ENCODE peak calls at places on chromosomes 1 and 21, in seven cellular contexts. B, G, X, M, A, Q and D are unnamed samples.

GRCh38 chr1:68232354-68233148 is at the start of gene WLS:
- DNase-seq in B (peak), G (peak), X (peak), M (peak), A (no peak), Q (peak), D (no peak)

GRCh38 chr1:212669102-212669501 is 30.5 kb downstream of the BATF3 start:
- DNase-seq in B (no peak), G (no peak), X (peak), M (no peak), A (peak), Q (peak), D (no peak)

GRCh38 chr1:182599339-182599738 is 4.8 kb downstream of the RGS16 start:
- DNase-seq in B (no peak), G (no peak), X (no peak), M (no peak), A (peak), Q (no peak), D (no peak)

GRCh38 chr21:36388835-36389234 is 3.6 kb downstream of the CHAF1B start:
- DNase-seq in B (no peak), G (peak), X (peak), M (no peak), A (no peak), Q (peak), D (no peak)

GRCh38 chr1:228335406-228336307 is 71.0 kb downstream of the TRIM11 start:
- DNase-seq in B (no peak), G (no peak), X (no peak), M (peak), A (no peak), Q (no peak), D (no peak)

GRCh38 chr1:182278144-182279054 is 113.2 kb downstream of the GLUL start:
- DNase-seq in B (no peak), G (no peak), X (no peak), M (no peak), A (no peak), Q (no peak), D (no peak)

GRCh38 chr1:153614906-153615305 is 1.2 kb downstream of the S100A14 start:
- DNase-seq in B (no peak), G (no peak), X (no peak), M (no peak), A (no peak), Q (no peak), D (no peak)

GRCh38 chr1:41322835-41323234 is 38.4 kb upstream of the FOXO6 start:
- DNase-seq in B (no peak), G (no peak), X (no peak), M (peak), A (peak), Q (no peak), D (peak)

GRCh38 chr21:32172106-32172505 is 106.7 kb downstream of the MIS18A start:
- DNase-seq in B (no peak), G (no peak), X (no peak), M (no peak), A (no peak), Q (no peak), D (no peak)

GRCh38 chr1:58749646-58750045 is 34.2 kb downstream of the JUN start:
- DNase-seq in B (no peak), G (no peak), X (no peak), M (no peak), A (no peak), Q (no peak), D (no peak)

GRCh38 chr1:54475357-54476230 is 69.4 kb upstream of the SSBP3 start:
- DNase-seq in B (no peak), G (no peak), X (no peak), M (no peak), A (no peak), Q (no peak), D (no peak)

GRCh38 chr21:34639882-34640788 is 25.2 kb upstream of the RCAN1 start:
- DNase-seq in B (no peak), G (no peak), X (no peak), M (no peak), A (no peak), Q (peak), D (no peak)

GRCh38 chr1:59453297-59453970 is 156.5 kb downstream of the FGGY start:
- DNase-seq in B (no peak), G (peak), X (no peak), M (no peak), A (peak), Q (peak), D (no peak)

GRCh38 chr1:39142394-39143060 is 62.0 kb upstream of the MACF1 start:
- DNase-seq in B (no peak), G (peak), X (no peak), M (no peak), A (no peak), Q (no peak), D (no peak)

GRCh38 chr21:18384771-18385170 is 18.8 kb downstream of the TMPRSS15 start:
- DNase-seq in B (no peak), G (peak), X (peak), M (no peak), A (peak), Q (no peak), D (no peak)

GRCh38 chr1:225462714-225463574 is 35.1 kb upstream of the LBR start:
- DNase-seq in B (no peak), G (no peak), X (no peak), M (no peak), A (no peak), Q (no peak), D (no peak)

GRCh38 chr1:55579332-55579996 is 364.3 kb upstream of the USP24 start:
- DNase-seq in B (no peak), G (no peak), X (no peak), M (no peak), A (no peak), Q (no peak), D (no peak)

GRCh38 chr21:31132574-31133242 is 94.4 kb upstream of the KRTAP19-8 start:
- DNase-seq in B (no peak), G (no peak), X (peak), M (peak), A (peak), Q (peak), D (no peak)

GRCh38 chr1:23916209-23917131 is 3.3 kb upstream of the CNR2 start:
- DNase-seq in B (peak), G (peak), X (peak), M (peak), A (peak), Q (peak), D (peak)

GRCh38 chr1:162197041-162197511 is 127.6 kb downstream of the NOS1AP start:
- DNase-seq in B (no peak), G (no peak), X (no peak), M (no peak), A (no peak), Q (no peak), D (no peak)

GRCh38 chr1:156056326-156056849 is 1.8 kb downstream of the LAMTOR2 start:
- DNase-seq in B (no peak), G (no peak), X (no peak), M (no peak), A (peak), Q (no peak), D (no peak)

GRCh38 chr1:119968068-119968492 is 71.8 kb upstream of the ADAM30 start:
- DNase-seq in B (no peak), G (peak), X (peak), M (peak), A (peak), Q (peak), D (no peak)

GRCh38 chr1:41806472-41807155 is 112.1 kb downstream of the HIVEP3 start:
- DNase-seq in B (no peak), G (no peak), X (no peak), M (no peak), A (peak), Q (no peak), D (no peak)

GRCh38 chr1:220808501-220809186 is 21.9 kb downstream of the MTARC1 start:
- DNase-seq in B (no peak), G (no peak), X (no peak), M (no peak), A (no peak), Q (no peak), D (no peak)

GRCh38 chr1:35379317-35380000 is 111.0 kb downstream of the ZMYM4 start:
- DNase-seq in B (no peak), G (no peak), X (no peak), M (no peak), A (no peak), Q (no peak), D (no peak)

GRCh38 chr1:67148516-67149178 is 13.9 kb upstream of the C1orf141 start:
- DNase-seq in B (no peak), G (no peak), X (peak), M (no peak), A (no peak), Q (no peak), D (no peak)

DNA sequence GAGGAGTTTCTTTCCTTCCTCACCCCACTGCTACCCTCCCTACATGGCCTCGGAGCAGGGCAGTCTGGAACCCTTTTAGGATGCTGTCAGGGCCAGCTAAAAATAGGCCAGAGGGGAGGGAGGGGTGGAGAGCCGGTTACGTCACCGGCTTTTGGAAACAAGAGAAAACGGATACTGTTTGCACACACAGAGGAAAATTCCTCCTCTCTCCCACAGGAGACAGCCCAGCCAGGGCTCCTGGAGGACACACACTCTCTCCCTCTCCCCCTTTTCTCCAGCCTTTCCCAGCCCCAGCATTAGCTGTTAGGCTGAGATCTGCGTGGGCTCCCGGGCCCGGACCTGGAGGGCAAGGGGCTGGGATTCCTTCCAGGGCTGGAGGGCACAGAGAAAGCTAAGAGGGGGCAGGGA is 20.0 kb upstream of the ALDH4A1 start:
- DNase-seq in B (no peak), G (peak), X (peak), M (peak), A (peak), Q (peak), D (no peak)
- H3K4me3 ChIP-seq in B (no peak), G (no peak), X (no peak), M (no peak), A (no peak), Q (no peak), D (no peak)

GRCh38 chr1:82446955-82447354 is 646.2 kb downstream of the ADGRL2 start:
- DNase-seq in B (no peak), G (no peak), X (no peak), M (no peak), A (no peak), Q (no peak), D (no peak)
- H3K4me3 ChIP-seq in B (no peak), G (no peak), X (no peak), M (no peak), A (no peak), Q (no peak), D (no peak)

GRCh38 chr1:207883660-207884245 is 27.2 kb downstream of the CD34 start:
- DNase-seq in B (no peak), G (no peak), X (no peak), M (no peak), A (no peak), Q (no peak), D (no peak)
- H3K4me3 ChIP-seq in B (no peak), G (no peak), X (no peak), M (no peak), A (no peak), Q (no peak), D (no peak)

GRCh38 chr1:112852934-112853333 is 103.1 kb downstream of the SLC16A1 start:
- DNase-seq in B (no peak), G (no peak), X (no peak), M (no peak), A (no peak), Q (no peak), D (no peak)

GRCh38 chr1:112849967-112850641 is 105.9 kb downstream of the SLC16A1 start:
- DNase-seq in B (no peak), G (no peak), X (no peak), M (no peak), A (peak), Q (no peak), D (no peak)

GRCh38 chr1:112849425-112849966 is 106.5 kb downstream of the SLC16A1 start:
- DNase-seq in B (no peak), G (no peak), X (peak), M (peak), A (peak), Q (peak), D (no peak)

GRCh38 chr1:112852276-112852675 is 103.7 kb downstream of the SLC16A1 start:
- DNase-seq in B (no peak), G (no peak), X (no peak), M (no peak), A (no peak), Q (no peak), D (no peak)

GRCh38 chr1:112855152-112855836 is 100.7 kb downstream of the SLC16A1 start:
- DNase-seq in B (no peak), G (peak), X (no peak), M (no peak), A (peak), Q (no peak), D (no peak)
- H3K4me3 ChIP-seq in B (no peak), G (no peak), X (peak), M (no peak), A (no peak), Q (peak), D (peak)

GRCh38 chr1:197918815-197919522 is 1.8 kb downstream of the LHX9 start:
- DNase-seq in B (no peak), G (no peak), X (no peak), M (no peak), A (no peak), Q (no peak), D (no peak)

GRCh38 chr1:197920345-197921117 is 3.4 kb downstream of the LHX9 start:
- DNase-seq in B (no peak), G (no peak), X (no peak), M (no peak), A (no peak), Q (no peak), D (no peak)

GRCh38 chr1:197921235-197922069 is 4.3 kb downstream of the LHX9 start:
- DNase-seq in B (no peak), G (no peak), X (no peak), M (peak), A (no peak), Q (no peak), D (no peak)

GRCh38 chr1:197917813-197918646 is 858 bp downstream of the LHX9 start:
- DNase-seq in B (no peak), G (no peak), X (no peak), M (no peak), A (peak), Q (no peak), D (no peak)

DNA sequence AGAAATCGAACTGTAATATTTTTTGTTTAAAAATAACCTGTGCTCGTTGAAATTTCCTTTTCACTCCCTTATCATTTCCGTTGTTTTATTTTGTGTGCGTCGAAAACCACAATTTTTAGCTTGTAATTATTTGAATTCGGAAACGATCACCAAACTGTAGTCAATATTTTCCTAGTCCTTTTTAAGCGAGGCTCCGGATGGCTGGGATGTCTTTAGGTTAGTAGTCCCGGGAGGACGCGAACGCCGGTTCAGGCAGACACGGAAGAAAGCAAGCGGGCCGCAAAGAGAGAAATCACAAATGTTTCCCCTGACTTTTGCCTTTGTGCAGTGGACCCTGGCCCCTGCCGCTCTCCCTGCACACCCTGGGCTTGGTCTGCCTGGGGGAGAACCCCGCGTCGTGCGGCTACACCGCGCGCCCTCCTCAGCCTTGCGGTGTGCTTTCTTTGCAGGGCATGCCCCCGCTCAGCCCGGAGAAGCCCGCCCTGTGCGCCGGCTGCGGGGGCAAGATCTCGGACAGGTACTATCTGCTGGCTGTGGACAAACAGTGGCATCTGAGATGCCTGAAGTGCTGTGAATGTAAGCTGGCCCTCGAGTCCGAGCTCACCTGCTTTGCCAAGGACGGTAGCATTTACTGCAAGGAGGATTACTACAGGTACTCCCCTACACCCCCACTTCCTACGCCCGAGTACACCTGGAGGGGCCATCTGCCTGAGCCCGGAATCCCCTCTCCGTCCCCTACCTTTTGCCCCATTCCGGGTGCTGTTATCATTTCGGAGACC is 2.5 kb downstream of the LHX9 start:
- DNase-seq in B (no peak), G (no peak), X (no peak), M (no peak), A (no peak), Q (no peak), D (no peak)
- H3K4me3 ChIP-seq in B (no peak), G (no peak), X (no peak), M (no peak), A (no peak), Q (no peak), D (no peak)

GRCh38 chr1:76867342-76868130 is at the start of gene ST6GALNAC5:
- DNase-seq in B (no peak), G (no peak), X (peak), M (no peak), A (no peak), Q (peak), D (no peak)
- H3K4me3 ChIP-seq in B (peak), G (no peak), X (peak), M (peak), A (no peak), Q (peak), D (peak)

GRCh38 chr21:43333301-43334062 is 93.4 kb downstream of the SIK1 start:
- DNase-seq in B (peak), G (peak), X (peak), M (no peak), A (no peak), Q (peak), D (peak)
- H3K4me3 ChIP-seq in B (peak), G (no peak), X (peak), M (no peak), A (no peak), Q (peak), D (peak)